ENCODE peak calls at places on chromosomes 5 and 9, in nine cellular contexts. One of them, this sample, is unnamed.
A peak's percentile ranks its signal among the peaks of the same experiment; 100 is the strongest.

GRCh38 chr9:95627802-95628201 is 111.0 kb upstream of the PTCH1 start:
- DNase-seq in activated CD8-positive, alpha-beta memory T cell treated with anti-CD3 and anti-CD28 coated beads, Interleukin-2, amount 10 ng/mL, durations not matched to agents 7 days and 5 days: no peak
- DNase-seq in HTR-8/SVneo: peak; percentile 56
- DNase-seq in NCI-H748 treated with DMSO at 0.1 percent for 48 hours: no peak
- DNase-seq in GM13977: no peak
- DNase-seq in T-cell: no peak
- DNase-seq in Calu3: no peak
- DNase-seq in NCI-H1092 treated with DMSO at 0.1 percent for 48 hours: no peak
- DNase-seq in neural progenitor cell: no peak
- DNase-seq in this sample: no peak

GRCh38 chr5:157908459-157908858 is 49.5 kb upstream of the CLINT1 start:
- DNase-seq in activated CD8-positive, alpha-beta memory T cell treated with anti-CD3 and anti-CD28 coated beads, Interleukin-2, amount 10 ng/mL, durations not matched to agents 7 days and 5 days: no peak
- DNase-seq in T-cell: no peak
- DNase-seq in HTR-8/SVneo: no peak
- DNase-seq in GM13977: no peak
- DNase-seq in NCI-H1092 treated with DMSO at 0.1 percent for 48 hours: no peak
- DNase-seq in neural progenitor cell: no peak
- DNase-seq in NCI-H748 treated with DMSO at 0.1 percent for 48 hours: no peak
- DNase-seq in Calu3: no peak
- DNase-seq in this sample: peak; percentile 29

GRCh38 chr9:114339130-114339908 is 9.7 kb downstream of the ORM2 start:
- DNase-seq in neural progenitor cell: peak; percentile 71
- DNase-seq in GM13977: peak; percentile 90
- DNase-seq in HTR-8/SVneo: peak; percentile 70
- DNase-seq in NCI-H1092 treated with DMSO at 0.1 percent for 48 hours: peak; percentile 29
- DNase-seq in T-cell: peak; percentile 55
- DNase-seq in Calu3: peak; percentile 23
- DNase-seq in activated CD8-positive, alpha-beta memory T cell treated with anti-CD3 and anti-CD28 coated beads, Interleukin-2, amount 10 ng/mL, durations not matched to agents 7 days and 5 days: peak; percentile 61
- DNase-seq in NCI-H748 treated with DMSO at 0.1 percent for 48 hours: no peak
- DNase-seq in this sample: peak; percentile 94

GRCh38 chr5:87398981-87399616 is 13.6 kb downstream of the CCNH start:
- DNase-seq in GM13977: no peak
- DNase-seq in HTR-8/SVneo: no peak
- DNase-seq in T-cell: no peak
- DNase-seq in neural progenitor cell: no peak
- DNase-seq in Calu3: no peak
- DNase-seq in activated CD8-positive, alpha-beta memory T cell treated with anti-CD3 and anti-CD28 coated beads, Interleukin-2, amount 10 ng/mL, durations not matched to agents 7 days and 5 days: no peak
- DNase-seq in NCI-H748 treated with DMSO at 0.1 percent for 48 hours: no peak
- DNase-seq in NCI-H1092 treated with DMSO at 0.1 percent for 48 hours: no peak
- DNase-seq in this sample: no peak

GRCh38 chr5:148471379-148471778 is 87.6 kb downstream of the FBXO38 start:
- DNase-seq in T-cell: no peak
- DNase-seq in NCI-H1092 treated with DMSO at 0.1 percent for 48 hours: no peak
- DNase-seq in activated CD8-positive, alpha-beta memory T cell treated with anti-CD3 and anti-CD28 coated beads, Interleukin-2, amount 10 ng/mL, durations not matched to agents 7 days and 5 days: no peak
- DNase-seq in NCI-H748 treated with DMSO at 0.1 percent for 48 hours: no peak
- DNase-seq in HTR-8/SVneo: no peak
- DNase-seq in GM13977: no peak
- DNase-seq in Calu3: no peak
- DNase-seq in neural progenitor cell: no peak
- DNase-seq in this sample: no peak

GRCh38 chr9:76576344-76576743 is 117.4 kb downstream of the GCNT1 start:
- DNase-seq in neural progenitor cell: no peak
- DNase-seq in activated CD8-positive, alpha-beta memory T cell treated with anti-CD3 and anti-CD28 coated beads, Interleukin-2, amount 10 ng/mL, durations not matched to agents 7 days and 5 days: peak; percentile 96
- DNase-seq in NCI-H748 treated with DMSO at 0.1 percent for 48 hours: no peak
- DNase-seq in T-cell: peak; percentile 39
- DNase-seq in Calu3: peak; percentile 3
- DNase-seq in GM13977: peak; percentile 76
- DNase-seq in HTR-8/SVneo: peak; percentile 19
- DNase-seq in NCI-H1092 treated with DMSO at 0.1 percent for 48 hours: no peak
- DNase-seq in this sample: no peak

GRCh38 chr5:9239071-9239470 is 306.8 kb downstream of the SEMA5A start:
- DNase-seq in neural progenitor cell: no peak
- DNase-seq in Calu3: no peak
- DNase-seq in activated CD8-positive, alpha-beta memory T cell treated with anti-CD3 and anti-CD28 coated beads, Interleukin-2, amount 10 ng/mL, durations not matched to agents 7 days and 5 days: no peak
- DNase-seq in NCI-H748 treated with DMSO at 0.1 percent for 48 hours: no peak
- DNase-seq in NCI-H1092 treated with DMSO at 0.1 percent for 48 hours: no peak
- DNase-seq in GM13977: no peak
- DNase-seq in T-cell: no peak
- DNase-seq in HTR-8/SVneo: no peak
- DNase-seq in this sample: no peak

GRCh38 chr5:126963822-126964375 is 66.5 kb downstream of the MARCHF3 start:
- DNase-seq in HTR-8/SVneo: no peak
- DNase-seq in NCI-H748 treated with DMSO at 0.1 percent for 48 hours: no peak
- DNase-seq in NCI-H1092 treated with DMSO at 0.1 percent for 48 hours: no peak
- DNase-seq in T-cell: no peak
- DNase-seq in activated CD8-positive, alpha-beta memory T cell treated with anti-CD3 and anti-CD28 coated beads, Interleukin-2, amount 10 ng/mL, durations not matched to agents 7 days and 5 days: no peak
- DNase-seq in Calu3: no peak
- DNase-seq in neural progenitor cell: no peak
- DNase-seq in GM13977: no peak
- DNase-seq in this sample: no peak

GRCh38 chr9:130331573-130331972 is 66.0 kb downstream of the HMCN2 start:
- DNase-seq in NCI-H1092 treated with DMSO at 0.1 percent for 48 hours: no peak
- DNase-seq in Calu3: no peak
- DNase-seq in T-cell: no peak
- DNase-seq in NCI-H748 treated with DMSO at 0.1 percent for 48 hours: no peak
- DNase-seq in HTR-8/SVneo: no peak
- DNase-seq in activated CD8-positive, alpha-beta memory T cell treated with anti-CD3 and anti-CD28 coated beads, Interleukin-2, amount 10 ng/mL, durations not matched to agents 7 days and 5 days: no peak
- DNase-seq in neural progenitor cell: peak; percentile 67
- DNase-seq in GM13977: no peak
- DNase-seq in this sample: peak; percentile 56

GRCh38 chr5:38375423-38375822 is 117.1 kb downstream of the EGFLAM start:
- DNase-seq in activated CD8-positive, alpha-beta memory T cell treated with anti-CD3 and anti-CD28 coated beads, Interleukin-2, amount 10 ng/mL, durations not matched to agents 7 days and 5 days: no peak
- DNase-seq in HTR-8/SVneo: no peak
- DNase-seq in NCI-H748 treated with DMSO at 0.1 percent for 48 hours: no peak
- DNase-seq in T-cell: no peak
- DNase-seq in GM13977: no peak
- DNase-seq in NCI-H1092 treated with DMSO at 0.1 percent for 48 hours: no peak
- DNase-seq in Calu3: no peak
- DNase-seq in neural progenitor cell: peak; percentile 36
- DNase-seq in this sample: no peak

GRCh38 chr5:140049713-140050112 is 6.6 kb upstream of the NRG2 start:
- DNase-seq in GM13977: no peak
- DNase-seq in HTR-8/SVneo: no peak
- DNase-seq in neural progenitor cell: no peak
- DNase-seq in NCI-H748 treated with DMSO at 0.1 percent for 48 hours: no peak
- DNase-seq in Calu3: no peak
- DNase-seq in NCI-H1092 treated with DMSO at 0.1 percent for 48 hours: no peak
- DNase-seq in activated CD8-positive, alpha-beta memory T cell treated with anti-CD3 and anti-CD28 coated beads, Interleukin-2, amount 10 ng/mL, durations not matched to agents 7 days and 5 days: no peak
- DNase-seq in T-cell: no peak
- DNase-seq in this sample: no peak

GRCh38 chr9:95750725-95751644 is 124.5 kb upstream of the ERCC6L2 start:
- DNase-seq in HTR-8/SVneo: no peak
- DNase-seq in activated CD8-positive, alpha-beta memory T cell treated with anti-CD3 and anti-CD28 coated beads, Interleukin-2, amount 10 ng/mL, durations not matched to agents 7 days and 5 days: peak; percentile 79
- DNase-seq in T-cell: no peak
- DNase-seq in Calu3: no peak
- DNase-seq in NCI-H1092 treated with DMSO at 0.1 percent for 48 hours: no peak
- DNase-seq in neural progenitor cell: no peak
- DNase-seq in GM13977: no peak
- DNase-seq in NCI-H748 treated with DMSO at 0.1 percent for 48 hours: no peak
- DNase-seq in this sample: peak; percentile 58

GRCh38 chr9:115167175-115167574 is 49.2 kb upstream of the TNC start:
- DNase-seq in NCI-H748 treated with DMSO at 0.1 percent for 48 hours: no peak
- DNase-seq in HTR-8/SVneo: peak; percentile 72
- DNase-seq in T-cell: no peak
- DNase-seq in GM13977: no peak
- DNase-seq in Calu3: no peak
- DNase-seq in neural progenitor cell: no peak
- DNase-seq in activated CD8-positive, alpha-beta memory T cell treated with anti-CD3 and anti-CD28 coated beads, Interleukin-2, amount 10 ng/mL, durations not matched to agents 7 days and 5 days: no peak
- DNase-seq in NCI-H1092 treated with DMSO at 0.1 percent for 48 hours: no peak
- DNase-seq in this sample: no peak

GRCh38 chr5:143775258-143775657 is 36.7 kb upstream of the HMHB1 start:
- DNase-seq in HTR-8/SVneo: no peak
- DNase-seq in GM13977: peak; percentile 40
- DNase-seq in neural progenitor cell: no peak
- DNase-seq in Calu3: no peak
- DNase-seq in NCI-H1092 treated with DMSO at 0.1 percent for 48 hours: no peak
- DNase-seq in T-cell: no peak
- DNase-seq in NCI-H748 treated with DMSO at 0.1 percent for 48 hours: no peak
- DNase-seq in activated CD8-positive, alpha-beta memory T cell treated with anti-CD3 and anti-CD28 coated beads, Interleukin-2, amount 10 ng/mL, durations not matched to agents 7 days and 5 days: no peak
- DNase-seq in this sample: no peak

GRCh38 chr5:137565450-137565849 is 66.3 kb upstream of the SPOCK1 start:
- DNase-seq in Calu3: no peak
- DNase-seq in neural progenitor cell: no peak
- DNase-seq in NCI-H1092 treated with DMSO at 0.1 percent for 48 hours: no peak
- DNase-seq in GM13977: no peak
- DNase-seq in activated CD8-positive, alpha-beta memory T cell treated with anti-CD3 and anti-CD28 coated beads, Interleukin-2, amount 10 ng/mL, durations not matched to agents 7 days and 5 days: no peak
- DNase-seq in NCI-H748 treated with DMSO at 0.1 percent for 48 hours: no peak
- DNase-seq in HTR-8/SVneo: no peak
- DNase-seq in T-cell: no peak
- DNase-seq in this sample: no peak

GRCh38 chr5:124460666-124461065 is 285.8 kb downstream of the ZNF608 start:
- DNase-seq in NCI-H1092 treated with DMSO at 0.1 percent for 48 hours: peak; percentile 9
- DNase-seq in T-cell: no peak
- DNase-seq in activated CD8-positive, alpha-beta memory T cell treated with anti-CD3 and anti-CD28 coated beads, Interleukin-2, amount 10 ng/mL, durations not matched to agents 7 days and 5 days: no peak
- DNase-seq in HTR-8/SVneo: no peak
- DNase-seq in neural progenitor cell: no peak
- DNase-seq in Calu3: no peak
- DNase-seq in NCI-H748 treated with DMSO at 0.1 percent for 48 hours: no peak
- DNase-seq in GM13977: no peak
- DNase-seq in this sample: no peak

GRCh38 chr9:80376180-80376579 is 804.4 kb downstream of the TLE4 start:
- DNase-seq in neural progenitor cell: no peak
- DNase-seq in NCI-H1092 treated with DMSO at 0.1 percent for 48 hours: no peak
- DNase-seq in Calu3: no peak
- DNase-seq in activated CD8-positive, alpha-beta memory T cell treated with anti-CD3 and anti-CD28 coated beads, Interleukin-2, amount 10 ng/mL, durations not matched to agents 7 days and 5 days: no peak
- DNase-seq in HTR-8/SVneo: no peak
- DNase-seq in NCI-H748 treated with DMSO at 0.1 percent for 48 hours: no peak
- DNase-seq in T-cell: no peak
- DNase-seq in GM13977: no peak
- DNase-seq in this sample: no peak

GRCh38 chr5:172616730-172617129 is 24.3 kb upstream of the NEURL1B start:
- DNase-seq in neural progenitor cell: no peak
- DNase-seq in activated CD8-positive, alpha-beta memory T cell treated with anti-CD3 and anti-CD28 coated beads, Interleukin-2, amount 10 ng/mL, durations not matched to agents 7 days and 5 days: no peak
- DNase-seq in Calu3: no peak
- DNase-seq in GM13977: no peak
- DNase-seq in NCI-H748 treated with DMSO at 0.1 percent for 48 hours: no peak
- DNase-seq in NCI-H1092 treated with DMSO at 0.1 percent for 48 hours: no peak
- DNase-seq in T-cell: no peak
- DNase-seq in HTR-8/SVneo: no peak
- DNase-seq in this sample: peak; percentile 67

GRCh38 chr5:67286006-67286405 is 89.4 kb upstream of the CD180 start:
- DNase-seq in neural progenitor cell: no peak
- DNase-seq in activated CD8-positive, alpha-beta memory T cell treated with anti-CD3 and anti-CD28 coated beads, Interleukin-2, amount 10 ng/mL, durations not matched to agents 7 days and 5 days: no peak
- DNase-seq in T-cell: no peak
- DNase-seq in NCI-H1092 treated with DMSO at 0.1 percent for 48 hours: no peak
- DNase-seq in GM13977: no peak
- DNase-seq in Calu3: no peak
- DNase-seq in NCI-H748 treated with DMSO at 0.1 percent for 48 hours: no peak
- DNase-seq in HTR-8/SVneo: no peak
- DNase-seq in this sample: no peak

GRCh38 chr9:124248992-124249391 is 8.8 kb upstream of the NEK6 start:
- DNase-seq in T-cell: no peak
- DNase-seq in GM13977: no peak
- DNase-seq in HTR-8/SVneo: no peak
- DNase-seq in Calu3: no peak
- DNase-seq in activated CD8-positive, alpha-beta memory T cell treated with anti-CD3 and anti-CD28 coated beads, Interleukin-2, amount 10 ng/mL, durations not matched to agents 7 days and 5 days: no peak
- DNase-seq in NCI-H1092 treated with DMSO at 0.1 percent for 48 hours: no peak
- DNase-seq in neural progenitor cell: no peak
- DNase-seq in NCI-H748 treated with DMSO at 0.1 percent for 48 hours: no peak
- DNase-seq in this sample: no peak

GRCh38 chr5:111676496-111676895 is 80.5 kb downstream of the NREP start:
- DNase-seq in Calu3: no peak
- DNase-seq in neural progenitor cell: no peak
- DNase-seq in GM13977: no peak
- DNase-seq in NCI-H1092 treated with DMSO at 0.1 percent for 48 hours: no peak
- DNase-seq in HTR-8/SVneo: no peak
- DNase-seq in T-cell: no peak
- DNase-seq in NCI-H748 treated with DMSO at 0.1 percent for 48 hours: no peak
- DNase-seq in activated CD8-positive, alpha-beta memory T cell treated with anti-CD3 and anti-CD28 coated beads, Interleukin-2, amount 10 ng/mL, durations not matched to agents 7 days and 5 days: no peak
- DNase-seq in this sample: no peak

GRCh38 chr9:37382982-37383357 is 39.5 kb upstream of the GRHPR start:
- DNase-seq in NCI-H1092 treated with DMSO at 0.1 percent for 48 hours: no peak
- DNase-seq in HTR-8/SVneo: no peak
- DNase-seq in T-cell: no peak
- DNase-seq in Calu3: no peak
- DNase-seq in GM13977: no peak
- DNase-seq in activated CD8-positive, alpha-beta memory T cell treated with anti-CD3 and anti-CD28 coated beads, Interleukin-2, amount 10 ng/mL, durations not matched to agents 7 days and 5 days: no peak
- DNase-seq in neural progenitor cell: no peak
- DNase-seq in NCI-H748 treated with DMSO at 0.1 percent for 48 hours: no peak
- DNase-seq in this sample: no peak

GRCh38 chr5:1885777-1886633 is 3.3 kb upstream of the IRX4 start:
- DNase-seq in neural progenitor cell: peak; percentile 28
- DNase-seq in HTR-8/SVneo: no peak
- DNase-seq in NCI-H748 treated with DMSO at 0.1 percent for 48 hours: no peak
- DNase-seq in GM13977: no peak
- DNase-seq in activated CD8-positive, alpha-beta memory T cell treated with anti-CD3 and anti-CD28 coated beads, Interleukin-2, amount 10 ng/mL, durations not matched to agents 7 days and 5 days: no peak
- DNase-seq in NCI-H1092 treated with DMSO at 0.1 percent for 48 hours: no peak
- DNase-seq in T-cell: no peak
- DNase-seq in Calu3: no peak
- DNase-seq in this sample: peak; percentile 82